ENCODE peak calls at places on chromosome 7, in five cellular contexts. N is left cardiac atrium; E is PC-3; Y is CD8-positive, alpha-beta T cell; S is stimulated activated CD8-positive, alpha-beta memory T cell treated with anti-CD3 and anti-CD28 coated beads, Interleukin-2, amount 100 ng/mL, for 1 hour. L is an unnamed sample.

GRCh38 chr7:137682596-137682995 is 164.2 kb downstream of the DGKI start:
- DNase-seq in Y (no peak), E (peak), N (no peak), S (no peak), L (no peak)

GRCh38 chr7:155119801-155120382 is 49.8 kb downstream of the HTR5A start:
- DNase-seq in E (no peak), Y (no peak), N (no peak), S (no peak), L (no peak)

GRCh38 chr7:115973381-115973780 is 57.2 kb downstream of the TFEC start:
- DNase-seq in E (no peak), S (no peak), N (no peak), Y (no peak), L (no peak)

GRCh38 chr7:1127001-1127400 is 33.0 kb downstream of the ZFAND2A start:
- DNase-seq in Y (no peak), E (no peak), N (no peak), S (no peak), L (no peak)

GRCh38 chr7:121505021-121505420 is 108.9 kb upstream of the FAM3C start:
- DNase-seq in N (no peak), S (no peak), Y (no peak), E (peak), L (no peak)

GRCh38 chr7:154874409-154875113 is 128.4 kb downstream of the PAXIP1 start:
- DNase-seq in S (no peak), E (no peak), N (no peak), Y (no peak), L (no peak)

GRCh38 chr7:155405399-155406318 is 52.3 kb upstream of the EN2 start:
- DNase-seq in Y (no peak), E (peak), S (no peak), N (no peak), L (no peak)

GRCh38 chr7:75624134-75624832 is 114.5 kb downstream of the HIP1 start:
- DNase-seq in E (no peak), Y (no peak), N (peak), S (no peak), L (no peak)

GRCh38 chr7:41028591-41028990 is 674.3 kb downstream of the INHBA start:
- DNase-seq in E (peak), Y (no peak), S (no peak), N (no peak), L (no peak)

GRCh38 chr7:122132341-122132740 is 11.7 kb downstream of the AASS start:
- DNase-seq in Y (no peak), S (no peak), E (peak), N (no peak), L (no peak)

GRCh38 chr7:22184549-22185199 is 172.3 kb downstream of the RAPGEF5 start:
- DNase-seq in N (no peak), Y (no peak), E (no peak), S (no peak), L (no peak)

GRCh38 chr7:76225379-76225778 is 23.7 kb downstream of the SRRM3 start:
- DNase-seq in N (peak), S (no peak), E (peak), Y (peak), L (peak)

GRCh38 chr7:93185303-93186027 is 37.3 kb upstream of the SAMD9L start:
- DNase-seq in E (peak), S (no peak), N (no peak), Y (no peak), L (no peak)

GRCh38 chr7:85030893-85031292 is 156.0 kb downstream of the SEMA3D start:
- DNase-seq in S (no peak), N (no peak), Y (no peak), E (peak), L (no peak)

GRCh38 chr7:97004931-97005763 is at the start of gene DLX6:
- DNase-seq in Y (no peak), E (no peak), N (peak), S (no peak), L (no peak)

GRCh38 chr7:117995850-117996650 is 122.8 kb upstream of the CTTNBP2 start:
- DNase-seq in E (peak), Y (no peak), N (no peak), S (no peak), L (no peak)

GRCh38 chr7:156949541-156950380 is at the start of gene NOM1:
- DNase-seq in S (peak), E (peak), N (peak), Y (peak), L (peak)

GRCh38 chr7:142496545-142496991 is 238.7 kb upstream of the PRSS58 start:
- DNase-seq in N (no peak), S (no peak), E (peak), Y (no peak), L (no peak)

GRCh38 chr7:17095001-17095574 is 203.4 kb upstream of the AHR start:
- DNase-seq in Y (no peak), S (no peak), E (peak), N (no peak), L (no peak)

GRCh38 chr7:142581341-142581740 is 167.9 kb upstream of the PRSS1 start:
- DNase-seq in S (no peak), E (peak), N (no peak), Y (peak), L (peak)

GRCh38 chr7:27575647-27576046 is 87.0 kb downstream of the HIBADH start:
- DNase-seq in Y (no peak), S (no peak), E (no peak), N (no peak), L (no peak)

GRCh38 chr7:134155220-134155619 is 28.1 kb downstream of the LRGUK start:
- DNase-seq in S (no peak), E (no peak), Y (no peak), N (no peak), L (no peak)

GRCh38 chr7:127578036-127578684 is 7.2 kb downstream of the GCC1 start:
- DNase-seq in N (no peak), S (no peak), E (no peak), Y (no peak), L (no peak)

GRCh38 chr7:40057292-40057691 is 77.1 kb downstream of the MPLKIP start:
- DNase-seq in N (peak), E (no peak), S (no peak), Y (no peak), L (no peak)

GRCh38 chr7:154592392-154592791 is 410.5 kb downstream of the PAXIP1 start:
- DNase-seq in E (no peak), N (no peak), S (no peak), Y (no peak), L (no peak)

GRCh38 chr7:128904381-128905197 is 5.9 kb downstream of the KCP start:
- DNase-seq in N (peak), Y (no peak), S (no peak), E (peak), L (no peak)

GRCh38 chr7:93117852-93118530 is at the start of gene SAMD9:
- DNase-seq in S (peak), N (peak), E (peak), Y (peak), L (peak)

GRCh38 chr7:74040101-74040790 is 12.3 kb downstream of the ELN start:
- DNase-seq in N (no peak), S (no peak), Y (no peak), E (no peak), L (no peak)

GRCh38 chr7:44046321-44047061 is 2.0 kb downstream of the DBNL start:
- DNase-seq in S (no peak), Y (peak), E (no peak), N (no peak), L (no peak)

GRCh38 chr7:47531584-47532492 is 50.1 kb downstream of the TNS3 start:
- DNase-seq in Y (no peak), N (no peak), E (no peak), S (no peak), L (no peak)

GRCh38 chr7:82241371-82241770 is 202.2 kb downstream of the CACNA2D1 start:
- DNase-seq in S (no peak), Y (no peak), N (no peak), E (no peak), L (no peak)

GRCh38 chr7:2472744-2473143 is 3.5 kb downstream of the GRIFIN start:
- DNase-seq in E (peak), N (no peak), S (no peak), Y (no peak), L (no peak)

GRCh38 chr7:45985902-45986301 is 64.8 kb upstream of the IGFBP3 start:
- DNase-seq in Y (no peak), E (peak), S (no peak), N (no peak), L (no peak)

GRCh38 chr7:154892459-154892858 is 110.5 kb downstream of the PAXIP1 start:
- DNase-seq in E (no peak), Y (no peak), N (no peak), S (no peak), L (no peak)